ENCODE peak calls at places on chromosomes 4 and X, in four cellular contexts. J is transverse colon, D is PC-9, E is cardiac muscle cell. K is an unnamed sample.

GRCh38 chr4:128332086-128332485 is 44.5 kb upstream of the PGRMC2 start:
- DNase-seq in J (no peak), D (no peak), E (no peak), K (no peak)

GRCh38 chr4:140448830-140449229 is 21.4 kb upstream of the CLGN start:
- DNase-seq in J (no peak), D (no peak), E (no peak), K (no peak)

GRCh38 chr4:100075056-100075455 is 115.2 kb downstream of the DDIT4L start:
- DNase-seq in J (no peak), D (no peak), E (no peak), K (no peak)

GRCh38 chrX:56733459-56734046 is 4.5 kb downstream of the NBDY start:
- DNase-seq in J (peak; percentile 61), D (no peak), E (peak; percentile 41), K (peak; percentile 55)

GRCh38 chr4:121164291-121164690 is at the start of gene TNIP3:
- DNase-seq in J (peak; percentile 18), D (no peak), E (no peak), K (no peak)

GRCh38 chr4:3680656-3681055 is 85.5 kb upstream of the ADRA2C start:
- DNase-seq in J (no peak), D (no peak), E (no peak), K (no peak)

GRCh38 chrX:74369666-74370065 is 51.6 kb upstream of the SLC16A2 start:
- DNase-seq in J (no peak), D (no peak), E (no peak), K (no peak)

GRCh38 chr4:77538144-77538543 is 67.5 kb upstream of the CXCL13 start:
- DNase-seq in J (no peak), D (peak; percentile 91), E (no peak), K (no peak)

GRCh38 chrX:40150503-40150902 is 52.7 kb upstream of the BCOR start:
- DNase-seq in J (no peak), D (no peak), E (no peak), K (no peak)

GRCh38 chr4:184937745-184938144 is 80.5 kb upstream of the HELT start:
- DNase-seq in J (peak; percentile 15), D (no peak), E (no peak), K (no peak)

GRCh38 chr4:40205259-40206198 is 8.7 kb downstream of the RHOH start:
- DNase-seq in J (peak; percentile 38), D (no peak), E (no peak), K (no peak)

GRCh38 chr4:150656882-150657281 is 74.9 kb downstream of the MAB21L2 start:
- DNase-seq in J (no peak), D (no peak), E (no peak), K (no peak)

GRCh38 chrX:8037593-8038348 is 110.6 kb upstream of the PNPLA4 start:
- DNase-seq in J (no peak), D (no peak), E (no peak), K (no peak)

GRCh38 chrX:37887347-37887746 is 40.0 kb upstream of the DYNLT3 start:
- DNase-seq in J (no peak), D (no peak), E (no peak), K (no peak)

GRCh38 chr4:141039156-141039555 is 94.1 kb downstream of the RNF150 start:
- DNase-seq in J (no peak), D (no peak), E (no peak), K (no peak)

GRCh38 chr4:147407261-147408045 is 73.4 kb upstream of the EDNRA start:
- DNase-seq in J (no peak), D (no peak), E (no peak), K (no peak)

GRCh38 chrX:46589977-46590723 is 16.6 kb downstream of the CHST7 start:
- DNase-seq in J (no peak), D (no peak), E (no peak), K (no peak)

GRCh38 chr4:148151797-148152196 is 290.4 kb downstream of the NR3C2 start:
- DNase-seq in J (no peak), D (no peak), E (no peak), K (no peak)

GRCh38 chr4:8185280-8185679 is 13.8 kb upstream of the SH3TC1 start:
- DNase-seq in J (no peak), D (no peak), E (no peak), K (no peak)

GRCh38 chr4:22129454-22130075 is 181.0 kb upstream of the KCNIP4 start:
- DNase-seq in J (peak; percentile 22), D (no peak), E (peak; percentile 63), K (no peak)

GRCh38 chr4:154779362-154779947 is 1.6 kb upstream of the RBM46 start:
- DNase-seq in J (no peak), D (no peak), E (peak; percentile 52), K (no peak)

DNA sequence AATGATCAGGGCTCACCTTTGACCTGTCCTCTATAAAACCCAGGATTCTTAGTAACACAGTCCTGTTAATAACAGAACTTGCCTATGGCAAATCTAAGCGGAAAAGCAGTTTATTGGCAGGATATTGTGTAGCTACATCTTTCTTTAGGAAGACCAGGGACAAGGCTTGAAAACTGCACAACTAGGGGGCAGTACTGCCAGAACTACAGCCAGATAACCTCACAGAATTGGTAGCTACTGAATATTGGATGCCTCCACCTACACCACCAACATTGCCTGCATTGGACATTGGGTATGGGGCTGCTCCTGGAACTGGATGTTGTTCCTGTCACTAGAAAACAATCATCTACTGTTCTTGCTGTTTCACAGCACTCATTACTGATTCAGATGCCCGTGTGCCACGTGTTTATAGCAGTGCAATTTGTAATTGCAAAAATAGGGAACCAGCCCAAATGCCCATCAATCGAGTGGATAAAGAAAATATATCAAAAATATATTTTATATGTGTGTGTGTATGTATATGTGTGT is 47.4 kb downstream of the REPS2 start:
- DNase-seq in J (no peak), D (no peak), E (no peak), K (no peak)
- TF ChIP-seq CTCF in J (no peak), D (no peak), E (no peak), K (no peak)

GRCh38 chr4:70705146-70705855 is 16.5 kb upstream of the RUFY3 start:
- DNase-seq in J (peak; percentile 77), D (peak; percentile 59), E (peak; percentile 86), K (peak; percentile 60)

GRCh38 chr4:70705856-70706461 is 15.8 kb upstream of the RUFY3 start:
- DNase-seq in J (no peak), D (no peak), E (no peak), K (no peak)

GRCh38 chr4:70704333-70705145 is 16.2 kb downstream of the UTP3 start:
- DNase-seq in J (peak; percentile 88), D (peak; percentile 42), E (peak; percentile 91), K (peak; percentile 51)

GRCh38 chr4:70701271-70701670 is 12.9 kb downstream of the UTP3 start:
- DNase-seq in J (no peak), D (no peak), E (no peak), K (no peak)

DNA sequence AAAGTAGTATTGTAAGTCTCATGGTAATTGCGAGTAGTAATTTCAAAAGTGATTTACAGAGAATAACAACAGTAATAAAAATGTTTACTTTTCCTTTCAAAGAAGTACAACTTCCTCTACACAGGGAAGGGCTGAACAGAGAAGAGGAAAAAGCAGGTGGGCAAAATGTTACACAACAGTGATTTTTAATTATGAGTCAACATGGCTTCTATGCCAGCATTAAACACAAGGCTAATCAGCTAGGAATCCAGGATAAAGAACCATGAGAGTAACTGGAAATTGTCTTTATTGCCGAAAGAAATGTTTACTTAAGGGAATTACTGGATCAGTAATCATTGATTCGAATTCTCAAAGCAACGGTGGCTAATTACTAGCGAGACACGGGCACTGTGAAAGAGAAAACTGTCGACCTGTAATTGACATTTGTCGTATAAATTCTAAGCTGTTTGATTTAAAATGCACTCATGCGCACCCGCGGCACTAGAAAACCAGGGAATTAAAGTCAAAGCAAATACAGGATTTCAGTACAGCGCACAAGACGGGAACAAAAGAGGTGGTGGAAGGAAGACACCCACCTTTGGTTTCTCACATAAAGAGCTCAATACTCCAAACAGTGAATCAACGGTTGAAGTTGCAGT is 15.5 kb downstream of the UTP3 start:
- DNase-seq in J (peak; percentile 18), D (peak; percentile 69), E (no peak), K (no peak)
- H3K27ac ChIP-seq in J (peak overlapping the region; percentile 99), D (peak overlapping the region; percentile 72), E (peak overlapping the region; percentile 93), K (peak overlapping the region; percentile 71)

DNA sequence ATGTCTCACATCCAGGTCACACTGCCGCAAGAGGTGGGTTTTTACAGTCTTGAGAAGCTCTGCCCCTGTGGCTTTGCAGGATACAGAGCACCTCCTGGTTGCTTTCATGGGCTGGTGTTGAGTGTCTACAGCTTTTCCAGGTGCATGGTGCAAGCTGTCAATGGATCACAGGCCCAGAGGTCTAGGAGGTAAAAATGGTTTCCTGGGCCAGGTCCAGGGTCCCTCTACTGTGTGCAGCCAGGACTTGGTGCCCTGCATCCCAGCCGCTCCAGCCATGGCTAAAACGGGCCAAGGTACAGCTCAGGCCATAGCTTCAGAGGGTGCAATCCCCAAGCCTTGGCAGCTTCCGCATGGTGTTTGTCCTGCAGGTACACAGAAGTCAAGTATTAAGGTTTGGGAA is 434.1 kb upstream of the GALNT7 start:
- DNase-seq in J (no peak), D (no peak), E (no peak), K (no peak)
- H3K9me3 ChIP-seq in J (peaks cover 12% of the 10 kb centered on the region), D (no peaks in the 10 kb centered on the region), E (no peaks in the 10 kb centered on the region), K (peaks cover 20% of the 10 kb centered on the region)

GRCh38 chrX:72569786-72570185 is 2.9 kb downstream of the HDAC8 start:
- DNase-seq in J (no peak), D (no peak), E (no peak), K (no peak)

GRCh38 chrX:72576161-72576896 is 3.7 kb upstream of the HDAC8 start:
- DNase-seq in J (no peak), D (no peak), E (no peak), K (no peak)

GRCh38 chrX:72568406-72569092 is 4.1 kb downstream of the HDAC8 start:
- DNase-seq in J (no peak), D (no peak), E (no peak), K (no peak)

GRCh38 chrX:72572248-72573157 is at the start of gene HDAC8:
- DNase-seq in J (peak; percentile 68), D (peak; percentile 66), E (peak; percentile 65), K (peak; percentile 25)

DNA sequence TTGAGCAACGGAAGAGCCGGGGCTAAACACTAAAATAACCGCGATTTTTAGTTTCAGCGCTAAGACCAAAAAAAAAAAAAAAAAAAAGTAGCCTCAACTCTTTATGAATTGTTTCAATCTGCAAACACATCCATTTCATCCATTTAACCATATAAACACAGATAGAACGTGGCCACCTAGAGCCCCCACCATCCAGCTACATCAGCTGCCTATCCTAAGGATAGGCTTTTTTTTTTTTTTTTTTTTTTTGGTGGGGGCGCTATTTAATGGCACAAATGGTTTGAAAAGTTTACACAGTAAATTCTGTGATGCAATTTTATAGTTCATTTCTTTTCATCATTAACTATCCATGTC is 492 bp upstream of the HDAC8 start:
- DNase-seq in J (no peak), D (no peak), E (no peak), K (no peak)
- TF ChIP-seq CTCF in J (no peak), D (no peak), E (no peak), K (no peak)

GRCh38 chrX:48677456-48678030 is 6.1 kb upstream of the WAS start:
- DNase-seq in J (no peak), D (no peak), E (no peak), K (no peak)
- H3K27ac ChIP-seq in J (no peak overlapping the region), D (no peak overlapping the region), E (peak overlapping the region; percentile 88), K (no peak overlapping the region)

GRCh38 chrX:144683247-144683646 is 564.1 kb upstream of the SPANXN1 start:
- DNase-seq in J (no peak), D (no peak), E (no peak), K (no peak)

GRCh38 chrX:144681501-144681900 is 565.8 kb upstream of the SPANXN1 start:
- DNase-seq in J (no peak), D (no peak), E (no peak), K (no peak)
- H3K9me3 ChIP-seq in J (no peaks in the 10 kb centered on the region), D (no peaks in the 10 kb centered on the region), E (peaks cover 7% of the 10 kb centered on the region), K (no peaks in the 10 kb centered on the region)